ENCODE peak calls at places on chromosome 16, in eight cellular contexts. One of them, this sample, is unnamed.

GRCh38 chr16:50292566-50292948 is 26.2 kb downstream of the ADCY7 start:
- DNase-seq in aorta: no peak
- DNase-seq in GM23248: no peak
- DNase-seq in A549: no peak
- DNase-seq in heart right ventricle: no peak
- DNase-seq in thoracic aorta: no peak
- DNase-seq in right atrium auricular region: no peak
- DNase-seq in CD8-positive, alpha-beta memory T cell: no peak
- DNase-seq in this sample: no peak

GRCh38 chr16:14559809-14560227 is 70.2 kb downstream of the PARN start:
- DNase-seq in A549: no peak
- DNase-seq in right atrium auricular region: no peak
- DNase-seq in GM23248: no peak
- DNase-seq in CD8-positive, alpha-beta memory T cell: no peak
- DNase-seq in heart right ventricle: no peak
- DNase-seq in aorta: peak
- DNase-seq in thoracic aorta: no peak
- DNase-seq in this sample: no peak

GRCh38 chr16:66447491-66447890 is 20.4 kb downstream of the BEAN1 start:
- DNase-seq in thoracic aorta: no peak
- DNase-seq in A549: no peak
- DNase-seq in GM23248: no peak
- DNase-seq in CD8-positive, alpha-beta memory T cell: no peak
- DNase-seq in right atrium auricular region: no peak
- DNase-seq in aorta: no peak
- DNase-seq in heart right ventricle: no peak
- DNase-seq in this sample: no peak

GRCh38 chr16:64321881-64322280 is 800.0 kb downstream of the CDH11 start:
- DNase-seq in right atrium auricular region: no peak
- DNase-seq in heart right ventricle: no peak
- DNase-seq in thoracic aorta: no peak
- DNase-seq in aorta: no peak
- DNase-seq in GM23248: no peak
- DNase-seq in CD8-positive, alpha-beta memory T cell: no peak
- DNase-seq in A549: no peak
- DNase-seq in this sample: no peak

GRCh38 chr16:47817048-47817447 is 338.7 kb downstream of the ABCC12 start:
- DNase-seq in aorta: no peak
- DNase-seq in heart right ventricle: no peak
- DNase-seq in A549: no peak
- DNase-seq in right atrium auricular region: no peak
- DNase-seq in GM23248: no peak
- DNase-seq in thoracic aorta: no peak
- DNase-seq in CD8-positive, alpha-beta memory T cell: no peak
- DNase-seq in this sample: peak

GRCh38 chr16:55706739-55707487 is 51.1 kb downstream of the SLC6A2 start:
- DNase-seq in A549: no peak
- DNase-seq in aorta: no peak
- DNase-seq in heart right ventricle: no peak
- DNase-seq in right atrium auricular region: peak
- DNase-seq in thoracic aorta: no peak
- DNase-seq in GM23248: no peak
- DNase-seq in CD8-positive, alpha-beta memory T cell: no peak
- DNase-seq in this sample: no peak

GRCh38 chr16:12271006-12271405 is 294.5 kb downstream of the SNX29 start:
- DNase-seq in GM23248: peak
- DNase-seq in heart right ventricle: no peak
- DNase-seq in CD8-positive, alpha-beta memory T cell: no peak
- DNase-seq in A549: no peak
- DNase-seq in thoracic aorta: no peak
- DNase-seq in aorta: no peak
- DNase-seq in right atrium auricular region: no peak
- DNase-seq in this sample: no peak

GRCh38 chr16:30656974-30657865 is 1.0 kb upstream of the FBRS start:
- DNase-seq in right atrium auricular region: peak
- DNase-seq in thoracic aorta: no peak
- DNase-seq in CD8-positive, alpha-beta memory T cell: no peak
- DNase-seq in GM23248: peak
- DNase-seq in heart right ventricle: no peak
- DNase-seq in aorta: no peak
- DNase-seq in A549: peak
- DNase-seq in this sample: peak

GRCh38 chr16:72921620-72922019 is 126.3 kb downstream of the ZFHX3 start:
- DNase-seq in heart right ventricle: no peak
- DNase-seq in CD8-positive, alpha-beta memory T cell: no peak
- DNase-seq in thoracic aorta: no peak
- DNase-seq in A549: no peak
- DNase-seq in aorta: peak
- DNase-seq in GM23248: peak
- DNase-seq in right atrium auricular region: no peak
- DNase-seq in this sample: no peak

GRCh38 chr16:46986896-46987295 is 13.4 kb upstream of the DNAJA2 start:
- DNase-seq in CD8-positive, alpha-beta memory T cell: no peak
- DNase-seq in GM23248: no peak
- DNase-seq in right atrium auricular region: no peak
- DNase-seq in aorta: no peak
- DNase-seq in A549: no peak
- DNase-seq in heart right ventricle: no peak
- DNase-seq in thoracic aorta: no peak
- DNase-seq in this sample: no peak

GRCh38 chr16:49513040-49513439 is 139.4 kb downstream of the C16orf78 start:
- DNase-seq in aorta: peak
- DNase-seq in right atrium auricular region: no peak
- DNase-seq in A549: peak
- DNase-seq in heart right ventricle: no peak
- DNase-seq in GM23248: peak
- DNase-seq in thoracic aorta: no peak
- DNase-seq in CD8-positive, alpha-beta memory T cell: no peak
- DNase-seq in this sample: peak

GRCh38 chr16:81403208-81403600 is 41.4 kb upstream of the CMIP start:
- DNase-seq in thoracic aorta: no peak
- DNase-seq in A549: no peak
- DNase-seq in GM23248: no peak
- DNase-seq in aorta: no peak
- DNase-seq in heart right ventricle: no peak
- DNase-seq in right atrium auricular region: no peak
- DNase-seq in CD8-positive, alpha-beta memory T cell: no peak
- DNase-seq in this sample: no peak

GRCh38 chr16:89996178-89996489 is 23.1 kb downstream of the DBNDD1 start:
- DNase-seq in heart right ventricle: no peak
- DNase-seq in thoracic aorta: no peak
- DNase-seq in aorta: no peak
- DNase-seq in A549: no peak
- DNase-seq in GM23248: no peak
- DNase-seq in CD8-positive, alpha-beta memory T cell: no peak
- DNase-seq in right atrium auricular region: no peak
- DNase-seq in this sample: no peak
- H3K27ac ChIP-seq in heart right ventricle: no peak
- H3K27ac ChIP-seq in thoracic aorta: peak
- H3K27ac ChIP-seq in aorta: no peak
- H3K27ac ChIP-seq in A549: peak
- H3K27ac ChIP-seq in GM23248: peak
- H3K27ac ChIP-seq in CD8-positive, alpha-beta memory T cell: peak
- H3K27ac ChIP-seq in right atrium auricular region: peak
- H3K27ac ChIP-seq in this sample: peak

GRCh38 chr16:4315185-4316102 is at the start of gene GLIS2:
- DNase-seq in GM23248: peak
- DNase-seq in thoracic aorta: no peak
- DNase-seq in heart right ventricle: peak
- DNase-seq in A549: peak
- DNase-seq in right atrium auricular region: no peak
- DNase-seq in CD8-positive, alpha-beta memory T cell: peak
- DNase-seq in aorta: peak
- DNase-seq in this sample: peak

GRCh38 chr16:4318171-4318910 is 2.5 kb downstream of the GLIS2 start:
- DNase-seq in aorta: peak
- DNase-seq in thoracic aorta: no peak
- DNase-seq in right atrium auricular region: no peak
- DNase-seq in A549: no peak
- DNase-seq in heart right ventricle: no peak
- DNase-seq in GM23248: no peak
- DNase-seq in CD8-positive, alpha-beta memory T cell: no peak
- DNase-seq in this sample: no peak

GRCh38 chr16:4316103-4316731 is 350 bp downstream of the GLIS2 start:
- DNase-seq in right atrium auricular region: no peak
- DNase-seq in thoracic aorta: no peak
- DNase-seq in GM23248: peak
- DNase-seq in CD8-positive, alpha-beta memory T cell: no peak
- DNase-seq in heart right ventricle: no peak
- DNase-seq in A549: no peak
- DNase-seq in aorta: peak
- DNase-seq in this sample: no peak

GRCh38 chr16:4317471-4318170 is 1.8 kb downstream of the GLIS2 start:
- DNase-seq in GM23248: peak
- DNase-seq in thoracic aorta: no peak
- DNase-seq in CD8-positive, alpha-beta memory T cell: no peak
- DNase-seq in heart right ventricle: no peak
- DNase-seq in A549: no peak
- DNase-seq in aorta: peak
- DNase-seq in right atrium auricular region: no peak
- DNase-seq in this sample: no peak

DNA sequence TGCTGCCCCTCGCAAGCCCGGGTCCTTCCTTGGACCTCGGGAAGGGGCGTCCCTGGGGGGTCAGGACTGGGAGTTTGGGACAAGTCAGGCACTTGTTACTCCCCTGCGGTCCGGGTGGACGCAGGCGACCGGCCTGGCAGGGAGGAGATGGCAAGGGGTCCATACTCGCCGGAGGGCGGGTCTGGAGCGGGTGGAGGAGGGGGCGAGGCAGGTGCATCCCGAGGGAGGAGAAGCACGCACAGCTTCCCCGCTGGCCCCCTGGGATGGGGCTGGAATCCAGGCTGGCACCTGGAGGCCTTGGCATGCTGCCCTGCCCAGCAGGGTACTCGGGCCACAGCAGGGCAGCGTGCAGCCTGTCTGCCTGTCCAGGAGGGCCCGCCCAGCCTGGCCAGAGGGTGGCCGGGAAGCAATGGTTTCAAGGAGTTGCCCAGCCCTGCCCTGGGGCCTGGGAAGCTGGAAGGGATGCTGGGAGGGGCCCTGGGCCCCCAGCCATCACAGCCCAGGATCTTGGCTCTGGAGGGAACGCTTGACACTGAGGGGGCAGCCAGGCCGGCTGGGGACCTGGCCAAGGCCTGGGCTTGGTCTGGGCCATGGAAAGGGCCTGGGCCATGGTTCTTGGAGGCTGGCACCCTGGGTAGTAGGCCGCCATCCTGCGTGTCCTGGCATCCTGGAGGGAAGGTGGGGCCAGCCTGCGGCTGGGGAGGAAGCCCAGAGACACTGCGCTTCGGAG is 1.0 kb downstream of the GLIS2 start:
- DNase-seq in right atrium auricular region: no peak
- DNase-seq in CD8-positive, alpha-beta memory T cell: no peak
- DNase-seq in heart right ventricle: no peak
- DNase-seq in A549: no peak
- DNase-seq in aorta: peak
- DNase-seq in GM23248: peak
- DNase-seq in thoracic aorta: no peak
- DNase-seq in this sample: no peak
- H3K27ac ChIP-seq in right atrium auricular region: peak
- H3K27ac ChIP-seq in CD8-positive, alpha-beta memory T cell: no peak
- H3K27ac ChIP-seq in heart right ventricle: peak
- H3K27ac ChIP-seq in A549: peak
- H3K27ac ChIP-seq in aorta: no peak
- H3K27ac ChIP-seq in GM23248: peak
- H3K27ac ChIP-seq in thoracic aorta: peak
- H3K27ac ChIP-seq in this sample: no peak

DNA sequence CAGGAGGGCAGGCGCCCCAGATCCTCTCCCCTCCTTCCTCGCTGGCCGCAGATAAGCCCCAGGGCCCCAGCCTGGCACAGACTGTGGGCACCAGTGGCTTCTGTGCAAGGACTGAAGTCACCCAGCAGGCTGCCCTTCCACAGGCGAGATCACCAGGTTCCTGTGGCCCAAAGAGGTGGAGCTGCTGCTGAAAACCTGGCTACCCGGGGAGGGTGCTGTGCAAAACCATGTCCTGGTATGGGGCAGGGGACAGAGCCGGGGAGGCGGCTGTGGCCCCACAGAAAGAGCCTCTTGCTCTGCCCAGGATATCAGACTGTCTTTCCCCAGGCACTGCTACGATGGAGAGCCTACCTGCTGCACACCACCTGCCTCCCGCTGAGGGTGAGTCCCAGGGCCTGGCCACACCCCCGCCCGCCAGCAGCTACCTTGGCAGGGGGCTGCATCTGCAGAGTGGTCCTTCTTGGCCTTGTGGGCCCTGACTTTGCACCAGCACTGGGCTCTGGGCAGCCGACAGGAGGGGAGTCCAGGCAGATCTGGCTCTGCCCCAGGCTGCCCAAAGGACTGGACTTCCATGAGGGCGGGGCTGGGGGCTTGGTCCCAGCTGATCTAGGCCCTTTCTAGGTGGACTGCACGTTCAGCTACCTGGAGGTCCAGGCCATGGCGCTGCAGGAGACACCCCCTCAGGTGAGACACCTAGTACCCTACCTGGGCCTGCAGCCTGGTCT is 615 bp downstream of the CARMIL2 start:
- DNase-seq in heart right ventricle: no peak
- DNase-seq in GM23248: no peak
- DNase-seq in A549: no peak
- DNase-seq in CD8-positive, alpha-beta memory T cell: no peak
- DNase-seq in right atrium auricular region: no peak
- DNase-seq in aorta: no peak
- DNase-seq in thoracic aorta: no peak
- DNase-seq in this sample: no peak
- H3K27ac ChIP-seq in heart right ventricle: no peak
- H3K27ac ChIP-seq in GM23248: no peak
- H3K27ac ChIP-seq in A549: no peak
- H3K27ac ChIP-seq in CD8-positive, alpha-beta memory T cell: peak
- H3K27ac ChIP-seq in right atrium auricular region: no peak
- H3K27ac ChIP-seq in aorta: no peak
- H3K27ac ChIP-seq in thoracic aorta: no peak
- H3K27ac ChIP-seq in this sample: peak

DNA sequence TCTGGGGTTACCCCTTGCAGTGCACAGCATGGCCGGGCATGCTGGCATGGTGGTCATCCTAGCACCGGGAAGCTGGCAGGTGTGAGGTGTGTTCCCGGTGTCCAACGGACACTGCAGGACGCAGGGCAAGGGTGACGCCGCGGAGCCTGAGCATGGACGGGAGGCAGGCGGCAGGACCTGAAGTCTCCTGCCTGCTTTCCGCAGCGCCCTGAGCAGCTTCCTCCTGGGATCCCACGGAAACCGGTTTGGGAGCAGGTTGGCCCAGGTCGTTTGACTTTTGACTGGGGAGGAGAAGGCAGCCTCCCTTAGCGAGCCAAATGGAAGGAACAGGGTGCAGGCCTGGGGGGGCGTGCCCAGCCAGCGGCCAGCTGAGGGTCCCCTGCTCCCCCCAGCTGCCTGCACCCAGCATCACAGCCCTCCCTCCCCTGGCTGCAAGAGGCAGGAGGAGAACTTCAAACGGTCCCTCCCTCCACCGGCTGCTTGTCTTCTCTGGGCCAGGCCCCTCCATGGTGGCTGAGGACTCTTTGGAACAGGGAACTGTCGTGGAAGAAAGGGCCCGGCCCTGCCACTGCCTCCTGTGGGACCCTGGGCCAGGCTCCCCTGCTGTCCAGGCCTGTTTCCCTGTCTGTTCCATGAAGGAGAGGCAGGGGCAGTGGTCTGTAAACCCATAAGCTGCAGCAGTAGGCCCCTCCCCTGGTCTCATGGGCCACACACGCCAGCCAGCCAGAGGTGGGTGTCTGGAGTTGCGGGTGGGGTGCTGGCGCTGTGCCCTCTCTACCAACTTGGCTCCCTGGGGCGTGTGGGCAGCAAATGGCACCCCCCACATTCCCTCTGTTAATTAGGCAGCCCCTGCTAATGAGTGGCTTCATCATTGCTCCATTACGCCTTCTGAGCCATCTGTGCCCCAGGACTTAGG is 7.9 kb upstream of the ADGRG1 start:
- DNase-seq in aorta: peak
- DNase-seq in CD8-positive, alpha-beta memory T cell: no peak
- DNase-seq in heart right ventricle: no peak
- DNase-seq in right atrium auricular region: no peak
- DNase-seq in thoracic aorta: no peak
- DNase-seq in GM23248: no peak
- DNase-seq in A549: no peak
- DNase-seq in this sample: no peak
- H3K27ac ChIP-seq in aorta: no peak
- H3K27ac ChIP-seq in CD8-positive, alpha-beta memory T cell: no peak
- H3K27ac ChIP-seq in heart right ventricle: no peak
- H3K27ac ChIP-seq in right atrium auricular region: no peak
- H3K27ac ChIP-seq in thoracic aorta: no peak
- H3K27ac ChIP-seq in GM23248: no peak
- H3K27ac ChIP-seq in A549: peak
- H3K27ac ChIP-seq in this sample: peak